ENCODE peak calls at places on chromosomes 12 and 14, in six cellular contexts. O, T, H, I, G and A are unnamed samples.

GRCh38 chr14:20723458-20723857 is 22.2 kb upstream of the EDDM3A start:
- DNase-seq in O (no peak), T (no peak), H (no peak), I (no peak), G (no peak), A (no peak)

GRCh38 chr14:64971890-64972785 is at the start of gene RAB15:
- DNase-seq in O (peak), T (no peak), H (no peak), I (no peak), G (no peak), A (peak)

GRCh38 chr12:123063535-123063934 is 83.1 kb downstream of the ARL6IP4 start:
- DNase-seq in O (no peak), T (peak), H (no peak), I (peak), G (peak), A (no peak)

GRCh38 chr14:54333511-54333910 is 63.3 kb upstream of the CDKN3 start:
- DNase-seq in O (no peak), T (no peak), H (no peak), I (no peak), G (no peak), A (no peak)

GRCh38 chr12:70467908-70468733 is 102.0 kb downstream of the KCNMB4 start:
- DNase-seq in O (no peak), T (no peak), H (no peak), I (peak), G (no peak), A (no peak)

GRCh38 chr14:56490379-56490778 is 89.2 kb upstream of the TMEM260 start:
- DNase-seq in O (no peak), T (peak), H (no peak), I (no peak), G (peak), A (no peak)

GRCh38 chr12:15268927-15269552 is 47.8 kb upstream of the RERG start:
- DNase-seq in O (peak), T (peak), H (peak), I (no peak), G (peak), A (peak)

GRCh38 chr12:49028666-49029275 is 10.2 kb upstream of the PRKAG1 start:
- DNase-seq in O (no peak), T (no peak), H (no peak), I (no peak), G (no peak), A (no peak)

GRCh38 chr14:35808076-35808657 is 928 bp downstream of the RALGAPA1 start:
- DNase-seq in O (peak), T (peak), H (no peak), I (no peak), G (peak), A (peak)

GRCh38 chr14:22837750-22838538 is 1.6 kb downstream of the MMP14 start:
- DNase-seq in O (no peak), T (peak), H (no peak), I (peak), G (peak), A (peak)

GRCh38 chr12:104604995-104605675 is 148.4 kb downstream of the CHST11 start:
- DNase-seq in O (no peak), T (no peak), H (no peak), I (no peak), G (peak), A (no peak)

GRCh38 chr14:69827560-69827959 is 30.5 kb upstream of the SLC10A1 start:
- DNase-seq in O (no peak), T (peak), H (no peak), I (no peak), G (no peak), A (no peak)

GRCh38 chr12:81221681-81222080 is 143.8 kb downstream of the ACSS3 start:
- DNase-seq in O (no peak), T (peak), H (no peak), I (no peak), G (no peak), A (no peak)

GRCh38 chr12:29921307-29921706 is 137.6 kb upstream of the TMTC1 start:
- DNase-seq in O (no peak), T (peak), H (no peak), I (no peak), G (peak), A (no peak)

GRCh38 chr12:57001448-57001906 is 4.9 kb downstream of the ZBTB39 start:
- DNase-seq in O (peak), T (peak), H (peak), I (no peak), G (peak), A (peak)

GRCh38 chr14:104014764-104015163 is 70.7 kb upstream of the ASPG start:
- DNase-seq in O (no peak), T (no peak), H (no peak), I (no peak), G (no peak), A (no peak)

GRCh38 chr12:3531496-3531895 is 40.5 kb downstream of the PRMT8 start:
- DNase-seq in O (no peak), T (no peak), H (no peak), I (peak), G (no peak), A (no peak)

GRCh38 chr12:6476496-6476895 is 6.0 kb upstream of the VAMP1 start:
- DNase-seq in O (no peak), T (no peak), H (no peak), I (no peak), G (peak), A (no peak)

GRCh38 chr14:73759714-73760597 is 45.8 kb upstream of the PNMA1 start:
- DNase-seq in O (peak), T (peak), H (peak), I (peak), G (peak), A (peak)

GRCh38 chr14:94532462-94532861 is 23.2 kb upstream of the SERPINA12 start:
- DNase-seq in O (no peak), T (no peak), H (no peak), I (no peak), G (peak), A (no peak)

GRCh38 chr12:95548539-95549391 is 2.5 kb downstream of the USP44 start:
- DNase-seq in O (peak), T (no peak), H (peak), I (no peak), G (no peak), A (peak)

GRCh38 chr12:87953257-87953860 is 75.8 kb downstream of the C12orf50 start:
- DNase-seq in O (no peak), T (peak), H (no peak), I (no peak), G (peak), A (no peak)

GRCh38 chr14:78088941-78089340 is 81.2 kb upstream of the NRXN3 start:
- DNase-seq in O (no peak), T (peak), H (no peak), I (no peak), G (no peak), A (no peak)

GRCh38 chr14:101947904-101948665 is 16.3 kb upstream of the DYNC1H1 start:
- DNase-seq in O (peak), T (peak), H (peak), I (peak), G (peak), A (peak)

GRCh38 chr12:116803018-116803736 is 65.1 kb downstream of the RNFT2 start:
- DNase-seq in O (no peak), T (no peak), H (no peak), I (no peak), G (no peak), A (no peak)